ENCODE peak calls at places on chromosome 12, in five cellular contexts. E, V, P, Y and C are unnamed samples.

GRCh38 chr12:105570944-105571343 is 240.5 kb downstream of the C12orf75 start:
- DNase-seq in E (no peak), V (no peak), P (no peak), Y (no peak), C (no peak)

GRCh38 chr12:94841171-94841570 is 162.3 kb downstream of the NDUFA12 start:
- DNase-seq in E (no peak), V (no peak), P (no peak), Y (no peak), C (no peak)

GRCh38 chr12:57698414-57698813 is 4.5 kb downstream of the OS9 start:
- DNase-seq in E (no peak), V (no peak), P (no peak), Y (no peak), C (no peak)

GRCh38 chr12:57632898-57633825 is at the start of gene B4GALNT1:
- DNase-seq in E (no peak), V (no peak), P (peak), Y (peak), C (peak)

GRCh38 chr12:95146767-95147166 is 70.5 kb downstream of the FGD6 start:
- DNase-seq in E (no peak), V (no peak), P (no peak), Y (no peak), C (no peak)

GRCh38 chr12:45933504-45933903 is 56.9 kb downstream of the SCAF11 start:
- DNase-seq in E (no peak), V (no peak), P (no peak), Y (no peak), C (no peak)

GRCh38 chr12:128959931-128960330 is 106.7 kb downstream of the GLT1D1 start:
- DNase-seq in E (no peak), V (no peak), P (no peak), Y (no peak), C (no peak)

GRCh38 chr12:93793983-93794382 is 116.8 kb downstream of the CRADD start:
- DNase-seq in E (peak), V (no peak), P (no peak), Y (no peak), C (no peak)

GRCh38 chr12:112836736-112837628 is 45.4 kb downstream of the RPH3A start:
- DNase-seq in E (no peak), V (no peak), P (no peak), Y (no peak), C (no peak)

GRCh38 chr12:7060353-7060954 is at the start of gene C1S:
- DNase-seq in E (peak), V (peak), P (peak), Y (peak), C (peak)

GRCh38 chr12:95615735-95616134 is 64.5 kb upstream of the USP44 start:
- DNase-seq in E (no peak), V (no peak), P (no peak), Y (no peak), C (no peak)

GRCh38 chr12:49750027-49750977 is 8.9 kb downstream of the TMBIM6 start:
- DNase-seq in E (peak), V (no peak), P (no peak), Y (peak), C (no peak)

GRCh38 chr12:124509676-124510300 is 57.6 kb downstream of the NCOR2 start:
- DNase-seq in E (peak), V (no peak), P (no peak), Y (peak), C (peak)

GRCh38 chr12:48854488-48854887 is 2.5 kb upstream of the DDX23 start:
- DNase-seq in E (no peak), V (no peak), P (no peak), Y (no peak), C (no peak)

GRCh38 chr12:91367234-91367849 is 184.7 kb upstream of the DCN start:
- DNase-seq in E (peak), V (no peak), P (no peak), Y (peak), C (no peak)

GRCh38 chr12:6871052-6871957 is 1.8 kb downstream of the SPSB2 start:
- DNase-seq in E (no peak), V (peak), P (no peak), Y (peak), C (peak)

GRCh38 chr12:47105914-47106674 is 26.3 kb upstream of the AMIGO2 start:
- DNase-seq in E (no peak), V (no peak), P (no peak), Y (no peak), C (no peak)

GRCh38 chr12:109112720-109113465 is 3.5 kb upstream of the ACACB start:
- DNase-seq in E (no peak), V (no peak), P (no peak), Y (no peak), C (no peak)

GRCh38 chr12:116336542-116337065 is 59.1 kb upstream of the MED13L start:
- DNase-seq in E (peak), V (no peak), P (no peak), Y (no peak), C (no peak)

GRCh38 chr12:131114942-131115584 is 161.4 kb downstream of the ADGRD1 start:
- DNase-seq in E (no peak), V (no peak), P (no peak), Y (no peak), C (no peak)

GRCh38 chr12:57833672-57834071 is 12.9 kb downstream of the CTDSP2 start:
- DNase-seq in E (no peak), V (no peak), P (no peak), Y (no peak), C (no peak)

GRCh38 chr12:123232472-123232806 is 502 bp downstream of the MPHOSPH9 start:
- DNase-seq in E (peak), V (no peak), P (no peak), Y (no peak), C (no peak)

GRCh38 chr12:47652491-47653234 is 53.2 kb downstream of the RPAP3 start:
- DNase-seq in E (no peak), V (peak), P (no peak), Y (no peak), C (no peak)

GRCh38 chr12:28998662-28999120 is 150.4 kb upstream of the FAR2 start:
- DNase-seq in E (peak), V (no peak), P (peak), Y (peak), C (peak)

GRCh38 chr12:62210422-62210821 is 49.8 kb upstream of the USP15 start:
- DNase-seq in E (peak), V (no peak), P (peak), Y (peak), C (peak)

GRCh38 chr12:45989857-45990467 is 412 bp downstream of the SCAF11 start:
- DNase-seq in E (peak), V (peak), P (peak), Y (no peak), C (peak)

GRCh38 chr12:25957898-25958253 is 606 bp upstream of the RASSF8 start:
- DNase-seq in E (peak), V (no peak), P (no peak), Y (peak), C (no peak)

GRCh38 chr12:25960176-25960575 is 1.7 kb downstream of the RASSF8 start:
- DNase-seq in E (no peak), V (no peak), P (peak), Y (peak), C (peak)

GRCh38 chr12:25960926-25961325 is 2.4 kb downstream of the RASSF8 start:
- DNase-seq in E (no peak), V (no peak), P (no peak), Y (no peak), C (no peak)

GRCh38 chr12:25958254-25959068 is at the start of gene RASSF8:
- DNase-seq in E (peak), V (peak), P (peak), Y (peak), C (peak)

DNA sequence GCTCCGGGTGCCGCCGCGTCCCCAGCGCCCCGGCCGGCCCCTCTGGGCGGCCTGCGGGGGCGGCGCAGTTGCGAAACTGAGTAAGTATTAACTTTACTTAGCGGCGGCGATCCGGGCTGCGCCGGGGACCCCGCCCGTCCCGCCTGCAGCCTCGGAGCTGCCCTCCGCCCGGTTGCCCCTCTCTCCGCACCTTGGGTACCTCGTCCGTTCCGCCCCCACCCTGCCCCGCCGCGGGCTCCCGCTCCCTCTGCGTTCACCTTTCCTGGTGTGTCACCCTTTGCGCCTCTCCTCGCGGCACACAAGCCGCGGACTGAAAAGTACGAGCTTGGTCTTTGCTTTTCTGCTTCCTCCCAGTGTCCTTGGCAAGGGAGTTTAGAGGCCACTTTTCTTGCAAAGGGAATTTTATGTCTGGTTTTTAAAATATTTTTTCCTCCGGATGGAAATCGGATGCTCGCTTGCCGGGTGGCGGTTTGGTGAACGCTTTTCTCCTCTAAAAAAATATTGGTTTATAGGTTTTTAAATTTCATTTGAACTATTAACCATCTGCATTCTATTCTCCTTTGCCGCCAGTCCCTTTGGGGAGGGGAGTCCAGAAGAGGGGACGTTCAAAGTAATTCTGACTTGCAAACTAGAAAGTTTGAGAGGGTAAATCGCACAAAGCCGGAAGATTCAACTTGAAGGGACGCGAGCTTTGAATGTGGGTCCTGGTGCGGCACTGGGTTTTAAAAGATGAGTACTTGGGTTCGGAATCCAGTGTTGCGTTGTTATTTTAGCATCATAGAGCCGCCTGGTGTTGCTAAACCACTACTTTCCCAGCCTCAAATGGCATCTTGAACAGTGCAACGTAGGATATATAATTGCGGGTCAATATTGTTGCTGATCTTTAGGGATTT is 833 bp downstream of the RASSF8 start:
- DNase-seq in E (peak), V (peak), P (peak), Y (peak), C (peak)
- TF ChIP-seq CTCF in E (peak), V (no peak), P (no peak), Y (no peak), C (no peak)

GRCh38 chr12:102479099-102479887 is 1.1 kb downstream of the IGF1 start:
- DNase-seq in E (no peak), V (no peak), P (no peak), Y (no peak), C (no peak)

GRCh38 chr12:102478416-102479098 is 1.8 kb downstream of the IGF1 start:
- DNase-seq in E (no peak), V (peak), P (no peak), Y (no peak), C (no peak)

GRCh38 chr12:102481705-102482104 is 1.3 kb upstream of the IGF1 start:
- DNase-seq in E (no peak), V (no peak), P (no peak), Y (no peak), C (no peak)

GRCh38 chr12:102479984-102480383 is 379 bp downstream of the IGF1 start:
- DNase-seq in E (no peak), V (no peak), P (no peak), Y (no peak), C (no peak)

GRCh38 chr12:102480401-102480800 is at the start of gene IGF1:
- DNase-seq in E (no peak), V (no peak), P (peak), Y (peak), C (no peak)
- TF ChIP-seq CTCF in E (no peak), V (no peak), P (no peak), Y (no peak), C (no peak)

DNA sequence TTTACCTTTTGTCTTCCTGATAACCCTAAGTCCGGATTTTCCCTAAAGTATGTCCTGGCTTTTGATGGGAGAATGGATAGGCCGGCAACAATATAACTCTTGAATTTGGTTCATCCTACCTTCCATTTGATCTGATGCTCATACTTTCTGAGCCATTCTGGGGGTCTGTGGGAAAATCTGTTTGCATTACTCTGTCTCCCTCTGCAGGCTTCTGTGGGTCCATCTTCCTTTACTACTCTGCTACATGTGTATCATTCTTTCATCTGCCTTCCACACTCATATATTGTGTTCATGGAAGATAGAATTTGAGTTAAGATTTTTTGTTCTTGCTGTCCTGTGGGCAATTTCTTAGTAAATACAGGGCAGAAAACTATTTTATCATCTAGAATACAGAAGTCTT is 101.5 kb downstream of the NAV3 start:
- DNase-seq in E (no peak), V (no peak), P (no peak), Y (no peak), C (no peak)
- TF ChIP-seq CTCF in E (peak), V (no peak), P (no peak), Y (no peak), C (no peak)

GRCh38 chr12:24948816-24949722 is at the start of gene BCAT1:
- DNase-seq in E (peak), V (peak), P (peak), Y (no peak), C (peak)
- TF ChIP-seq CTCF in E (peak), V (peak), P (no peak), Y (no peak), C (no peak)

DNA sequence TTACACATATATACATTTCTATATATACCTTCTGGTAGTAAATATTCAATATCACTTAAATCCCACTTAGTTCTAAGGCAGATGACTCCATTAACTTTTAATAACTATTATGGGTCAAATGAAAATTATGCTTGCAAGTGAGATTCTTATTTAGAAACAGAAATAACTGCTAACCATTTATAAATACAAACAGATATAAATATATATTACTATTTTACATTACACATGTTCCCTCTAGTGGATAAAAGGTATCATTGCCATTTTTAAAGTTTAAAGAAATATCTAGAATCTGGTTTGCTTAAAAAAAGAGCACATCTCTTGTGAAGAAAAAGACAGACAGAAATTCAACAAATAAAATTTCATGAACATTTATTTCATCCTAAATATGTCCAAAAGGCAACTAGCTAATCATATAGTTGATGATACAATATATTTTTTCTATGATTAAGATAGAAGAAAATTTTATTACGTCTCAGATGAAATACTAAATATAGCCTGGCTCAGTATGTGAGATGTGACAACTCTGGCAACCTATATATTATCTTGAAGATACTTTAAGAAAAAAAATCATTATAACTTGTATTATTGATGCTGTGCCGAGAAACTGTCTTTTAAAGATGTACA is 11.7 kb upstream of the RAD51AP1 start:
- DNase-seq in E (no peak), V (no peak), P (no peak), Y (peak), C (no peak)
- TF ChIP-seq CTCF in E (peak), V (peak), P (peak), Y (peak), C (peak)

GRCh38 chr12:42326466-42327226 is 679 bp downstream of the PPHLN1 start:
- DNase-seq in E (peak), V (no peak), P (no peak), Y (peak), C (peak)
- TF ChIP-seq CTCF in E (no peak), V (no peak), P (no peak), Y (no peak), C (no peak)